ENCODE peak calls at places on chromosomes 1 and 21, in seven cellular contexts. One of them, this sample, is unnamed.

GRCh38 chr1:8025671-8026144 is 401 bp downstream of the ERRFI1 start:
- DNase-seq in GM06990: peak; percentile 20
- DNase-seq in psoas muscle: no peak
- DNase-seq in HFF-Myc: no peak
- DNase-seq in uterus: no peak
- DNase-seq in HCT116: no peak
- DNase-seq in K562: peak; percentile 34
- DNase-seq in this sample: no peak

GRCh38 chr1:9859252-9860014 is 35.7 kb upstream of the CLSTN1 start:
- DNase-seq in GM06990: no peak
- DNase-seq in psoas muscle: peak; percentile 26
- DNase-seq in HFF-Myc: no peak
- DNase-seq in uterus: no peak
- DNase-seq in HCT116: no peak
- DNase-seq in K562: no peak
- DNase-seq in this sample: no peak

GRCh38 chr1:56135864-56136147 is 443.6 kb downstream of the PLPP3 start:
- DNase-seq in GM06990: peak; percentile 33
- DNase-seq in psoas muscle: no peak
- DNase-seq in HFF-Myc: no peak
- DNase-seq in uterus: no peak
- DNase-seq in HCT116: no peak
- DNase-seq in K562: no peak
- DNase-seq in this sample: no peak

GRCh38 chr1:205870236-205870635 is 20.3 kb upstream of the PM20D1 start:
- DNase-seq in GM06990: no peak
- DNase-seq in psoas muscle: no peak
- DNase-seq in HFF-Myc: no peak
- DNase-seq in uterus: no peak
- DNase-seq in HCT116: no peak
- DNase-seq in K562: no peak
- DNase-seq in this sample: no peak

GRCh38 chr1:156082111-156083091 is at the start of gene MEX3A:
- DNase-seq in GM06990: peak; percentile 79
- DNase-seq in psoas muscle: peak; percentile 83
- DNase-seq in HFF-Myc: no peak
- DNase-seq in uterus: peak; percentile 78
- DNase-seq in HCT116: no peak
- DNase-seq in K562: peak; percentile 89
- DNase-seq in this sample: peak; percentile 88

GRCh38 chr1:91683598-91683951 is 182.9 kb downstream of the CDC7 start:
- DNase-seq in GM06990: no peak
- DNase-seq in psoas muscle: peak; percentile 59
- DNase-seq in HFF-Myc: no peak
- DNase-seq in uterus: no peak
- DNase-seq in HCT116: no peak
- DNase-seq in K562: no peak
- DNase-seq in this sample: no peak

GRCh38 chr1:178682429-178682828 is 42.6 kb upstream of the RALGPS2 start:
- DNase-seq in GM06990: no peak
- DNase-seq in psoas muscle: no peak
- DNase-seq in HFF-Myc: no peak
- DNase-seq in uterus: no peak
- DNase-seq in HCT116: no peak
- DNase-seq in K562: no peak
- DNase-seq in this sample: no peak

GRCh38 chr1:172325562-172325961 is 94.9 kb upstream of the C1orf105 start:
- DNase-seq in GM06990: no peak
- DNase-seq in psoas muscle: no peak
- DNase-seq in HFF-Myc: no peak
- DNase-seq in uterus: no peak
- DNase-seq in HCT116: peak; percentile 27
- DNase-seq in K562: no peak
- DNase-seq in this sample: peak; percentile 53

GRCh38 chr1:244834596-244835275 is 722 bp upstream of the COX20 start:
- DNase-seq in GM06990: peak; percentile 95
- DNase-seq in psoas muscle: no peak
- DNase-seq in HFF-Myc: peak; percentile 84
- DNase-seq in uterus: no peak
- DNase-seq in HCT116: peak; percentile 75
- DNase-seq in K562: no peak
- DNase-seq in this sample: peak; percentile 95

GRCh38 chr1:4931486-4931885 is 277.1 kb downstream of the AJAP1 start:
- DNase-seq in GM06990: no peak
- DNase-seq in psoas muscle: no peak
- DNase-seq in HFF-Myc: no peak
- DNase-seq in uterus: no peak
- DNase-seq in HCT116: no peak
- DNase-seq in K562: no peak
- DNase-seq in this sample: no peak

GRCh38 chr1:29810121-29811120 is 574.1 kb downstream of the PTPRU start:
- DNase-seq in GM06990: no peak
- DNase-seq in psoas muscle: no peak
- DNase-seq in HFF-Myc: no peak
- DNase-seq in uterus: peak; percentile 7
- DNase-seq in HCT116: no peak
- DNase-seq in K562: no peak
- DNase-seq in this sample: no peak

GRCh38 chr1:119260504-119260903 is 108.1 kb upstream of the HAO2 start:
- DNase-seq in GM06990: no peak
- DNase-seq in psoas muscle: no peak
- DNase-seq in HFF-Myc: no peak
- DNase-seq in uterus: no peak
- DNase-seq in HCT116: no peak
- DNase-seq in K562: no peak
- DNase-seq in this sample: no peak

GRCh38 chr1:170807432-170807831 is 127.9 kb upstream of the MROH9 start:
- DNase-seq in GM06990: no peak
- DNase-seq in psoas muscle: no peak
- DNase-seq in HFF-Myc: no peak
- DNase-seq in uterus: no peak
- DNase-seq in HCT116: peak; percentile 56
- DNase-seq in K562: no peak
- DNase-seq in this sample: peak; percentile 89

GRCh38 chr21:17929514-17929913 is 110.4 kb upstream of the C21orf91 start:
- DNase-seq in GM06990: no peak
- DNase-seq in psoas muscle: no peak
- DNase-seq in HFF-Myc: no peak
- DNase-seq in uterus: no peak
- DNase-seq in HCT116: no peak
- DNase-seq in K562: no peak
- DNase-seq in this sample: no peak

GRCh38 chr1:229567109-229567868 is 8.8 kb upstream of the ABCB10 start:
- DNase-seq in GM06990: no peak
- DNase-seq in psoas muscle: no peak
- DNase-seq in HFF-Myc: no peak
- DNase-seq in uterus: no peak
- DNase-seq in HCT116: no peak
- DNase-seq in K562: no peak
- DNase-seq in this sample: no peak

GRCh38 chr1:227774051-227774720 is 39.0 kb downstream of the SNAP47 start:
- DNase-seq in GM06990: no peak
- DNase-seq in psoas muscle: peak; percentile 36
- DNase-seq in HFF-Myc: no peak
- DNase-seq in uterus: no peak
- DNase-seq in HCT116: no peak
- DNase-seq in K562: no peak
- DNase-seq in this sample: no peak

GRCh38 chr1:116857092-116857491 is 52.6 kb upstream of the PTGFRN start:
- DNase-seq in GM06990: no peak
- DNase-seq in psoas muscle: no peak
- DNase-seq in HFF-Myc: no peak
- DNase-seq in uterus: no peak
- DNase-seq in HCT116: no peak
- DNase-seq in K562: no peak
- DNase-seq in this sample: no peak

GRCh38 chr1:41540886-41541591 is 56.6 kb upstream of the EDN2 start:
- DNase-seq in GM06990: no peak
- DNase-seq in psoas muscle: no peak
- DNase-seq in HFF-Myc: peak; percentile 9
- DNase-seq in uterus: peak; percentile 7
- DNase-seq in HCT116: no peak
- DNase-seq in K562: peak; percentile 77
- DNase-seq in this sample: peak; percentile 47

GRCh38 chr1:18134324-18135046 is 26.9 kb downstream of the IGSF21 start:
- DNase-seq in GM06990: no peak
- DNase-seq in psoas muscle: no peak
- DNase-seq in HFF-Myc: no peak
- DNase-seq in uterus: no peak
- DNase-seq in HCT116: no peak
- DNase-seq in K562: no peak
- DNase-seq in this sample: no peak

GRCh38 chr1:234730542-234731370 is 120.8 kb upstream of the IRF2BP2 start:
- DNase-seq in GM06990: peak; percentile 58
- DNase-seq in psoas muscle: no peak
- DNase-seq in HFF-Myc: no peak
- DNase-seq in uterus: no peak
- DNase-seq in HCT116: no peak
- DNase-seq in K562: peak; percentile 80
- DNase-seq in this sample: no peak

GRCh38 chr21:45516671-45517151 is 25.5 kb downstream of the SLC19A1 start:
- DNase-seq in GM06990: no peak
- DNase-seq in psoas muscle: peak; percentile 19
- DNase-seq in HFF-Myc: no peak
- DNase-seq in uterus: no peak
- DNase-seq in HCT116: no peak
- DNase-seq in K562: no peak
- DNase-seq in this sample: no peak

GRCh38 chr1:234538930-234539649 is 60.1 kb upstream of the TARBP1 start:
- DNase-seq in GM06990: no peak
- DNase-seq in psoas muscle: peak; percentile 85
- DNase-seq in HFF-Myc: no peak
- DNase-seq in uterus: no peak
- DNase-seq in HCT116: no peak
- DNase-seq in K562: no peak
- DNase-seq in this sample: no peak

GRCh38 chr1:3471356-3472087 is 17.1 kb downstream of the ARHGEF16 start:
- DNase-seq in GM06990: no peak
- DNase-seq in psoas muscle: peak; percentile 59
- DNase-seq in HFF-Myc: no peak
- DNase-seq in uterus: no peak
- DNase-seq in HCT116: no peak
- DNase-seq in K562: peak; percentile 54
- DNase-seq in this sample: peak; percentile 63

GRCh38 chr1:181632960-181633359 is 149.6 kb downstream of the CACNA1E start:
- DNase-seq in GM06990: no peak
- DNase-seq in psoas muscle: no peak
- DNase-seq in HFF-Myc: no peak
- DNase-seq in uterus: no peak
- DNase-seq in HCT116: no peak
- DNase-seq in K562: no peak
- DNase-seq in this sample: no peak

GRCh38 chr21:14482165-14482564 is 64.0 kb downstream of the SAMSN1 start:
- DNase-seq in GM06990: peak; percentile 20
- DNase-seq in psoas muscle: no peak
- DNase-seq in HFF-Myc: no peak
- DNase-seq in uterus: no peak
- DNase-seq in HCT116: no peak
- DNase-seq in K562: no peak
- DNase-seq in this sample: no peak

GRCh38 chr1:162230517-162230916 is 146.1 kb downstream of the SPATA46 start:
- DNase-seq in GM06990: no peak
- DNase-seq in psoas muscle: no peak
- DNase-seq in HFF-Myc: no peak
- DNase-seq in uterus: no peak
- DNase-seq in HCT116: no peak
- DNase-seq in K562: no peak
- DNase-seq in this sample: no peak

GRCh38 chr1:162229534-162229933 is 147.1 kb downstream of the SPATA46 start:
- DNase-seq in GM06990: no peak
- DNase-seq in psoas muscle: no peak
- DNase-seq in HFF-Myc: no peak
- DNase-seq in uterus: no peak
- DNase-seq in HCT116: no peak
- DNase-seq in K562: no peak
- DNase-seq in this sample: no peak

GRCh38 chr1:162232034-162232433 is 144.6 kb downstream of the SPATA46 start:
- DNase-seq in GM06990: no peak
- DNase-seq in psoas muscle: no peak
- DNase-seq in HFF-Myc: no peak
- DNase-seq in uterus: no peak
- DNase-seq in HCT116: no peak
- DNase-seq in K562: no peak
- DNase-seq in this sample: no peak

GRCh38 chr1:162228586-162228985 is 148.1 kb downstream of the SPATA46 start:
- DNase-seq in GM06990: no peak
- DNase-seq in psoas muscle: no peak
- DNase-seq in HFF-Myc: no peak
- DNase-seq in uterus: no peak
- DNase-seq in HCT116: no peak
- DNase-seq in K562: no peak
- DNase-seq in this sample: no peak

DNA sequence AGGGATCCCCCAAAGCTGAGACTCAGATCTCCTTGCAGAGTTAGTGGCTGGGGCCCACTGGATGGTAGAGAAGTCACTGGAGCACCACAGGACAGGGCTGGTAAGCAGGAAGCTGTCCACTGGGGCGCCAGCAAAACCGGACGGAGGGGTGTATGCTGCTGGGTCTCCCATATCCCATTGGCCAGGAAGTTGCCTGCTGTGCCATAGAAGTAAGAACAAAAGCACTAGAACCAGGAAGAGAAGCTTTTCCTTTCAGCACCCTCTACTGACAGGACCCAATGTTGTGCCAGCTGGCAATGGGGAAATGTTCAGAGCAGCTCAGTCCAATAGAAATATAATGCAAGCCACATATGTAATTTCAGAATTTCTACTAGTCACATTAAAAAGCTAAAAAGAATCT is 146.6 kb downstream of the SPATA46 start:
- DNase-seq in GM06990: no peak
- DNase-seq in psoas muscle: no peak
- DNase-seq in HFF-Myc: no peak
- DNase-seq in uterus: no peak
- DNase-seq in HCT116: peak; percentile 24
- DNase-seq in K562: no peak
- DNase-seq in this sample: no peak
- TF ChIP-seq CTCF in GM06990: peak; percentile 9
- TF ChIP-seq CTCF in psoas muscle: no peak
- TF ChIP-seq CTCF in HFF-Myc: peak; percentile 3
- TF ChIP-seq CTCF in uterus: no peak
- TF ChIP-seq CTCF in HCT116: peak; percentile 37
- TF ChIP-seq CTCF in K562: no peak
- TF ChIP-seq CTCF in this sample: no peak

GRCh38 chr1:99814373-99814900 is 35.7 kb upstream of the AGL start:
- DNase-seq in GM06990: no peak
- DNase-seq in psoas muscle: no peak
- DNase-seq in HFF-Myc: no peak
- DNase-seq in uterus: no peak
- DNase-seq in HCT116: no peak
- DNase-seq in K562: no peak
- DNase-seq in this sample: no peak
- H3K4me3 ChIP-seq in GM06990: no peak overlapping the region
- H3K4me3 ChIP-seq in psoas muscle: no peak overlapping the region
- H3K4me3 ChIP-seq in HFF-Myc: no peak overlapping the region
- H3K4me3 ChIP-seq in uterus: no peak overlapping the region
- H3K4me3 ChIP-seq in HCT116: no peak overlapping the region
- H3K4me3 ChIP-seq in K562: no peak overlapping the region
- H3K4me3 ChIP-seq in this sample: no peak overlapping the region

GRCh38 chr1:61659061-61659460 is 65.9 kb downstream of the TM2D1 start:
- DNase-seq in GM06990: no peak
- DNase-seq in psoas muscle: no peak
- DNase-seq in HFF-Myc: no peak
- DNase-seq in uterus: no peak
- DNase-seq in HCT116: no peak
- DNase-seq in K562: peak; percentile 14
- DNase-seq in this sample: no peak
- TF ChIP-seq CTCF in GM06990: peak; percentile 43
- TF ChIP-seq CTCF in psoas muscle: no peak
- TF ChIP-seq CTCF in HFF-Myc: peak; percentile 20
- TF ChIP-seq CTCF in uterus: no peak
- TF ChIP-seq CTCF in HCT116: peak; percentile 49
- TF ChIP-seq CTCF in K562: peak; percentile 36
- TF ChIP-seq CTCF in this sample: no peak

GRCh38 chr1:198970919-198971318 is 332.1 kb downstream of the PTPRC start:
- DNase-seq in GM06990: no peak
- DNase-seq in psoas muscle: no peak
- DNase-seq in HFF-Myc: peak; percentile 5
- DNase-seq in uterus: no peak
- DNase-seq in HCT116: no peak
- DNase-seq in K562: no peak
- DNase-seq in this sample: peak; percentile 67
- H3K4me3 ChIP-seq in GM06990: no peak overlapping the region
- H3K4me3 ChIP-seq in psoas muscle: no peak overlapping the region
- H3K4me3 ChIP-seq in HFF-Myc: no peak overlapping the region
- H3K4me3 ChIP-seq in uterus: no peak overlapping the region
- H3K4me3 ChIP-seq in HCT116: no peak overlapping the region
- H3K4me3 ChIP-seq in K562: no peak overlapping the region
- H3K4me3 ChIP-seq in this sample: no peak overlapping the region

This sample was measured in foreskin fibroblast.